ENCODE peak calls at places on chromosomes 5 and 9, in nine cellular contexts. One of them, this sample, is unnamed. For H3K4me1, the result is how much of the 10 kb centered on the place peaks cover.

GRCh38 chr5:175693746-175694145 is 35.9 kb downstream of the HRH2 start:
- DNase-seq in A549: no peak
- DNase-seq in H1: no peak
- DNase-seq in IMR-90: no peak
- DNase-seq in thoracic aorta: no peak
- DNase-seq in heart right ventricle: no peak
- DNase-seq in right cardiac atrium: no peak
- DNase-seq in hepatocyte: no peak
- DNase-seq in left ventricle myocardium inferior: no peak
- DNase-seq in this sample: no peak

GRCh38 chr5:149221326-149221725 is 50.3 kb upstream of the AFAP1L1 start:
- DNase-seq in thoracic aorta: no peak
- DNase-seq in left ventricle myocardium inferior: no peak
- DNase-seq in IMR-90: peak
- DNase-seq in heart right ventricle: no peak
- DNase-seq in right cardiac atrium: no peak
- DNase-seq in hepatocyte: no peak
- DNase-seq in H1: no peak
- DNase-seq in A549: no peak
- DNase-seq in this sample: no peak

GRCh38 chr5:53381-54174 is 38.4 kb upstream of the PLEKHG4B start:
- DNase-seq in hepatocyte: peak
- DNase-seq in right cardiac atrium: peak
- DNase-seq in A549: peak
- DNase-seq in thoracic aorta: no peak
- DNase-seq in H1: peak
- DNase-seq in heart right ventricle: no peak
- DNase-seq in left ventricle myocardium inferior: no peak
- DNase-seq in IMR-90: peak
- DNase-seq in this sample: no peak

GRCh38 chr5:168489059-168489458 is 2.8 kb downstream of the RARS1 start:
- DNase-seq in left ventricle myocardium inferior: no peak
- DNase-seq in IMR-90: no peak
- DNase-seq in A549: no peak
- DNase-seq in hepatocyte: no peak
- DNase-seq in thoracic aorta: no peak
- DNase-seq in heart right ventricle: no peak
- DNase-seq in right cardiac atrium: no peak
- DNase-seq in H1: no peak
- DNase-seq in this sample: no peak

GRCh38 chr5:144433893-144434292 is 263.2 kb downstream of the KCTD16 start:
- DNase-seq in IMR-90: no peak
- DNase-seq in thoracic aorta: no peak
- DNase-seq in left ventricle myocardium inferior: no peak
- DNase-seq in right cardiac atrium: no peak
- DNase-seq in H1: no peak
- DNase-seq in heart right ventricle: no peak
- DNase-seq in A549: no peak
- DNase-seq in hepatocyte: peak
- DNase-seq in this sample: no peak

GRCh38 chr9:79570449-79571308 is 1.1 kb upstream of the TLE4 start:
- DNase-seq in right cardiac atrium: peak
- DNase-seq in IMR-90: peak
- DNase-seq in A549: peak
- DNase-seq in hepatocyte: peak
- DNase-seq in heart right ventricle: peak
- DNase-seq in H1: peak
- DNase-seq in left ventricle myocardium inferior: peak
- DNase-seq in thoracic aorta: no peak
- DNase-seq in this sample: peak

GRCh38 chr9:1913931-1914330 is 101.2 kb upstream of the SMARCA2 start:
- DNase-seq in hepatocyte: no peak
- DNase-seq in left ventricle myocardium inferior: no peak
- DNase-seq in right cardiac atrium: no peak
- DNase-seq in heart right ventricle: no peak
- DNase-seq in A549: no peak
- DNase-seq in thoracic aorta: no peak
- DNase-seq in IMR-90: no peak
- DNase-seq in H1: no peak
- DNase-seq in this sample: no peak

GRCh38 chr5:75603421-75603820 is 7.8 kb upstream of the ANKDD1B start:
- DNase-seq in hepatocyte: no peak
- DNase-seq in IMR-90: peak
- DNase-seq in thoracic aorta: no peak
- DNase-seq in left ventricle myocardium inferior: no peak
- DNase-seq in right cardiac atrium: no peak
- DNase-seq in A549: no peak
- DNase-seq in H1: no peak
- DNase-seq in heart right ventricle: no peak
- DNase-seq in this sample: no peak

GRCh38 chr5:59062986-59063683 is 480.3 kb downstream of the RAB3C start:
- DNase-seq in IMR-90: no peak
- DNase-seq in H1: no peak
- DNase-seq in thoracic aorta: no peak
- DNase-seq in left ventricle myocardium inferior: no peak
- DNase-seq in hepatocyte: no peak
- DNase-seq in right cardiac atrium: no peak
- DNase-seq in A549: peak
- DNase-seq in heart right ventricle: no peak
- DNase-seq in this sample: no peak

GRCh38 chr5:132069994-132070393 is 3.6 kb upstream of the CSF2 start:
- DNase-seq in thoracic aorta: no peak
- DNase-seq in hepatocyte: no peak
- DNase-seq in right cardiac atrium: no peak
- DNase-seq in H1: no peak
- DNase-seq in IMR-90: no peak
- DNase-seq in A549: no peak
- DNase-seq in heart right ventricle: no peak
- DNase-seq in left ventricle myocardium inferior: no peak
- DNase-seq in this sample: no peak

GRCh38 chr5:168291961-168292782 is 727 bp downstream of the WWC1 start:
- DNase-seq in right cardiac atrium: peak
- DNase-seq in heart right ventricle: no peak
- DNase-seq in A549: no peak
- DNase-seq in left ventricle myocardium inferior: no peak
- DNase-seq in IMR-90: peak
- DNase-seq in H1: peak
- DNase-seq in hepatocyte: peak
- DNase-seq in thoracic aorta: no peak
- DNase-seq in this sample: no peak

GRCh38 chr9:29691758-29692407 is 2118.6 kb upstream of the C9orf72 start:
- DNase-seq in hepatocyte: peak
- DNase-seq in H1: peak
- DNase-seq in right cardiac atrium: no peak
- DNase-seq in heart right ventricle: no peak
- DNase-seq in A549: peak
- DNase-seq in IMR-90: no peak
- DNase-seq in left ventricle myocardium inferior: no peak
- DNase-seq in thoracic aorta: no peak
- DNase-seq in this sample: no peak

GRCh38 chr9:128656416-128657343 is at the start of gene DYNC2I2:
- DNase-seq in hepatocyte: peak
- DNase-seq in heart right ventricle: peak
- DNase-seq in right cardiac atrium: peak
- DNase-seq in IMR-90: peak
- DNase-seq in left ventricle myocardium inferior: peak
- DNase-seq in H1: peak
- DNase-seq in A549: peak
- DNase-seq in thoracic aorta: peak
- DNase-seq in this sample: peak

GRCh38 chr9:125398243-125398642 is 136.6 kb downstream of the GAPVD1 start:
- DNase-seq in thoracic aorta: no peak
- DNase-seq in heart right ventricle: no peak
- DNase-seq in left ventricle myocardium inferior: no peak
- DNase-seq in right cardiac atrium: no peak
- DNase-seq in A549: no peak
- DNase-seq in H1: no peak
- DNase-seq in hepatocyte: no peak
- DNase-seq in IMR-90: no peak
- DNase-seq in this sample: no peak

GRCh38 chr5:38456657-38457056 is 99.8 kb downstream of the LIFR start:
- DNase-seq in right cardiac atrium: no peak
- DNase-seq in left ventricle myocardium inferior: no peak
- DNase-seq in heart right ventricle: no peak
- DNase-seq in thoracic aorta: no peak
- DNase-seq in H1: no peak
- DNase-seq in hepatocyte: no peak
- DNase-seq in IMR-90: no peak
- DNase-seq in A549: no peak
- DNase-seq in this sample: no peak

GRCh38 chr9:33040792-33041458 is 15.9 kb downstream of the DNAJA1 start:
- DNase-seq in heart right ventricle: no peak
- DNase-seq in A549: no peak
- DNase-seq in H1: no peak
- DNase-seq in thoracic aorta: no peak
- DNase-seq in hepatocyte: no peak
- DNase-seq in IMR-90: no peak
- DNase-seq in right cardiac atrium: no peak
- DNase-seq in left ventricle myocardium inferior: no peak
- DNase-seq in this sample: no peak

GRCh38 chr5:147972441-147972840 is 66.1 kb upstream of the C5orf46 start:
- DNase-seq in hepatocyte: no peak
- DNase-seq in IMR-90: no peak
- DNase-seq in right cardiac atrium: no peak
- DNase-seq in thoracic aorta: no peak
- DNase-seq in heart right ventricle: no peak
- DNase-seq in left ventricle myocardium inferior: no peak
- DNase-seq in H1: no peak
- DNase-seq in A549: no peak
- DNase-seq in this sample: no peak

GRCh38 chr5:14424011-14424685 is 157.4 kb upstream of the OTULINL start:
- DNase-seq in heart right ventricle: no peak
- DNase-seq in hepatocyte: no peak
- DNase-seq in H1: no peak
- DNase-seq in A549: no peak
- DNase-seq in right cardiac atrium: no peak
- DNase-seq in IMR-90: no peak
- DNase-seq in thoracic aorta: no peak
- DNase-seq in left ventricle myocardium inferior: no peak
- DNase-seq in this sample: no peak
- H3K4me1 ChIP-seq in heart right ventricle: under half
- H3K4me1 ChIP-seq in hepatocyte: under half
- H3K4me1 ChIP-seq in H1: under half
- H3K4me1 ChIP-seq in A549: under half
- H3K4me1 ChIP-seq in right cardiac atrium: under half
- H3K4me1 ChIP-seq in IMR-90: under half
- H3K4me1 ChIP-seq in thoracic aorta: under half
- H3K4me1 ChIP-seq in left ventricle myocardium inferior: under half
- H3K4me1 ChIP-seq in this sample: under half

GRCh38 chr5:173893192-173893561 is 5.0 kb downstream of the CPEB4 start:
- DNase-seq in thoracic aorta: no peak
- DNase-seq in IMR-90: no peak
- DNase-seq in heart right ventricle: no peak
- DNase-seq in right cardiac atrium: no peak
- DNase-seq in left ventricle myocardium inferior: no peak
- DNase-seq in A549: no peak
- DNase-seq in hepatocyte: no peak
- DNase-seq in H1: no peak
- DNase-seq in this sample: no peak
- H3K27ac ChIP-seq in thoracic aorta: no peak
- H3K27ac ChIP-seq in IMR-90: no peak
- H3K27ac ChIP-seq in heart right ventricle: peak
- H3K27ac ChIP-seq in right cardiac atrium: no peak
- H3K27ac ChIP-seq in left ventricle myocardium inferior: peak
- H3K27ac ChIP-seq in A549: peak
- H3K27ac ChIP-seq in hepatocyte: no peak
- H3K27ac ChIP-seq in H1: no peak
- H3K27ac ChIP-seq in this sample: no peak

DNA sequence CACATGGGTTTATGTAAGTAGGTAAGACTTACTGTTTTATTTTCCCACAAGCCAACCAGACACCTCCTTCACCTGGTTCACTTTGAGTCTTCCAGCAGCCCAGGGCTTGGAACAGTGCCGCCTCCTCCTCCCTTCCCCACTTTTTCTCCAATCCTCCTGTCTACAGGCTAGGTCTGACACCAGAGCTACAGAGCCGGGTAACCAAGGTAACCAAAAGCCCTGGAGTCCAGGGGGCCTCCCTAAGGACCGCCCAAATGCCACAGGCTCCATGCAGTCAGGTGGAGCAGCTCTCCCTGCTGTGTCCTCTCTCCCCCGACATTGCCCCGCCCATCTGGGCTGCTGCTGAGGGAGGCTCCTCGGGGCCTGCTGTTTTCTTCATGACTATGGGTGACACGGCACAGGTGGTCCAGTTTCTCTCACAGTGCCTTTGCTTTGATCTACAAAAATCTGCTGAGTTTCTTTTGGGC is 138.0 kb upstream of the EFNA5 start:
- DNase-seq in left ventricle myocardium inferior: no peak
- DNase-seq in H1: peak
- DNase-seq in heart right ventricle: no peak
- DNase-seq in IMR-90: no peak
- DNase-seq in hepatocyte: peak
- DNase-seq in A549: no peak
- DNase-seq in right cardiac atrium: no peak
- DNase-seq in thoracic aorta: no peak
- DNase-seq in this sample: no peak
- H3K4me1 ChIP-seq in left ventricle myocardium inferior: under half
- H3K4me1 ChIP-seq in H1: under half
- H3K4me1 ChIP-seq in heart right ventricle: under half
- H3K4me1 ChIP-seq in IMR-90: under half
- H3K4me1 ChIP-seq in hepatocyte: under half
- H3K4me1 ChIP-seq in A549: under half
- H3K4me1 ChIP-seq in right cardiac atrium: under half
- H3K4me1 ChIP-seq in thoracic aorta: under half
- H3K4me1 ChIP-seq in this sample: under half

GRCh38 chr5:122842016-122842580 is 3.3 kb upstream of the SNX24 start:
- DNase-seq in A549: no peak
- DNase-seq in IMR-90: no peak
- DNase-seq in left ventricle myocardium inferior: no peak
- DNase-seq in H1: no peak
- DNase-seq in hepatocyte: no peak
- DNase-seq in thoracic aorta: no peak
- DNase-seq in right cardiac atrium: no peak
- DNase-seq in heart right ventricle: no peak
- DNase-seq in this sample: no peak

GRCh38 chr5:122844136-122844915 is 1.1 kb upstream of the SNX24 start:
- DNase-seq in left ventricle myocardium inferior: no peak
- DNase-seq in A549: no peak
- DNase-seq in right cardiac atrium: peak
- DNase-seq in thoracic aorta: no peak
- DNase-seq in hepatocyte: peak
- DNase-seq in heart right ventricle: no peak
- DNase-seq in IMR-90: no peak
- DNase-seq in H1: no peak
- DNase-seq in this sample: peak

GRCh38 chr5:122845253-122846050 is at the start of gene SNX24:
- DNase-seq in hepatocyte: peak
- DNase-seq in H1: peak
- DNase-seq in IMR-90: peak
- DNase-seq in heart right ventricle: peak
- DNase-seq in thoracic aorta: peak
- DNase-seq in right cardiac atrium: peak
- DNase-seq in left ventricle myocardium inferior: peak
- DNase-seq in A549: peak
- DNase-seq in this sample: peak

GRCh38 chr5:122846051-122846567 is 696 bp downstream of the SNX24 start:
- DNase-seq in heart right ventricle: no peak
- DNase-seq in thoracic aorta: no peak
- DNase-seq in IMR-90: peak
- DNase-seq in hepatocyte: peak
- DNase-seq in right cardiac atrium: no peak
- DNase-seq in H1: no peak
- DNase-seq in left ventricle myocardium inferior: no peak
- DNase-seq in A549: peak
- DNase-seq in this sample: no peak

GRCh38 chr5:122844916-122845252 is 529 bp upstream of the SNX24 start:
- DNase-seq in heart right ventricle: no peak
- DNase-seq in hepatocyte: no peak
- DNase-seq in A549: no peak
- DNase-seq in H1: no peak
- DNase-seq in thoracic aorta: no peak
- DNase-seq in right cardiac atrium: no peak
- DNase-seq in IMR-90: peak
- DNase-seq in left ventricle myocardium inferior: no peak
- DNase-seq in this sample: no peak
- H3K27ac ChIP-seq in heart right ventricle: peak
- H3K27ac ChIP-seq in hepatocyte: peak
- H3K27ac ChIP-seq in A549: peak
- H3K27ac ChIP-seq in H1: no peak
- H3K27ac ChIP-seq in thoracic aorta: peak
- H3K27ac ChIP-seq in right cardiac atrium: peak
- H3K27ac ChIP-seq in IMR-90: peak
- H3K27ac ChIP-seq in left ventricle myocardium inferior: peak
- H3K27ac ChIP-seq in this sample: peak

This sample was measured in CD4-positive, CD25-positive, alpha-beta regulatory T cell.